ENCODE peak calls at places on chromosomes 6 and 20, in seven cellular contexts. M is cardiac muscle cell, D is uterus, N is lower lobe of right lung, W is brain microvascular endothelial cell, C is bronchial epithelial cell, R is skeletal muscle cell. G is an unnamed sample.

GRCh38 chr6:166119116-166119911 is 48.3 kb downstream of the TBXT start:
- DNase-seq in M (no peak), D (no peak), N (no peak), W (no peak), C (no peak), R (no peak), G (no peak)

GRCh38 chr6:100347901-100348550 is 116.7 kb downstream of the SIM1 start:
- DNase-seq in M (peak), D (no peak), N (no peak), W (peak), C (peak), R (peak), G (no peak)

GRCh38 chr6:32181148-32181702 is 2.8 kb downstream of the AGER start:
- DNase-seq in M (no peak), D (no peak), N (no peak), W (no peak), C (no peak), R (no peak), G (no peak)

GRCh38 chr6:159271257-159271656 is 102.1 kb downstream of the FNDC1 start:
- DNase-seq in M (no peak), D (no peak), N (no peak), W (no peak), C (no peak), R (no peak), G (peak)

GRCh38 chr6:85421963-85422362 is 27.9 kb upstream of the NT5E start:
- DNase-seq in M (no peak), D (no peak), N (no peak), W (peak), C (no peak), R (no peak), G (no peak)

GRCh38 chr6:120272038-120272437 is 922.5 kb upstream of the MAN1A1 start:
- DNase-seq in M (no peak), D (no peak), N (no peak), W (no peak), C (no peak), R (no peak), G (no peak)

GRCh38 chr20:19633985-19634384 is 124.1 kb upstream of the RIN2 start:
- DNase-seq in M (peak), D (no peak), N (no peak), W (peak), C (no peak), R (no peak), G (no peak)

GRCh38 chr6:163565140-163565539 is 150.6 kb downstream of the QKI start:
- DNase-seq in M (peak), D (no peak), N (no peak), W (peak), C (no peak), R (peak), G (no peak)

GRCh38 chr20:54773643-54774000 is 298.2 kb downstream of the DOK5 start:
- DNase-seq in M (no peak), D (no peak), N (no peak), W (no peak), C (no peak), R (no peak), G (no peak)

GRCh38 chr20:57231161-57231560 is 35.3 kb downstream of the BMP7 start:
- DNase-seq in M (no peak), D (no peak), N (no peak), W (no peak), C (no peak), R (no peak), G (no peak)

GRCh38 chr20:55090301-55090700 is 614.9 kb downstream of the DOK5 start:
- DNase-seq in M (no peak), D (no peak), N (no peak), W (no peak), C (no peak), R (no peak), G (no peak)

GRCh38 chr6:145209312-145209711 is 526.0 kb downstream of the EPM2A start:
- DNase-seq in M (no peak), D (no peak), N (no peak), W (peak), C (no peak), R (no peak), G (no peak)

GRCh38 chr6:145208474-145208873 is 526.8 kb downstream of the EPM2A start:
- DNase-seq in M (no peak), D (no peak), N (no peak), W (no peak), C (no peak), R (no peak), G (no peak)

GRCh38 chr6:145204258-145204766 is 531.0 kb downstream of the EPM2A start:
- DNase-seq in M (no peak), D (no peak), N (no peak), W (no peak), C (no peak), R (no peak), G (no peak)

GRCh38 chr6:145206247-145206907 is 528.9 kb downstream of the EPM2A start:
- DNase-seq in M (peak), D (no peak), N (no peak), W (peak), C (no peak), R (peak), G (no peak)
- H3K4me3 ChIP-seq in M (no peak), D (no peak), N (no peak), W (no peak), C (no peak), R (no peak), G (no peak)

DNA sequence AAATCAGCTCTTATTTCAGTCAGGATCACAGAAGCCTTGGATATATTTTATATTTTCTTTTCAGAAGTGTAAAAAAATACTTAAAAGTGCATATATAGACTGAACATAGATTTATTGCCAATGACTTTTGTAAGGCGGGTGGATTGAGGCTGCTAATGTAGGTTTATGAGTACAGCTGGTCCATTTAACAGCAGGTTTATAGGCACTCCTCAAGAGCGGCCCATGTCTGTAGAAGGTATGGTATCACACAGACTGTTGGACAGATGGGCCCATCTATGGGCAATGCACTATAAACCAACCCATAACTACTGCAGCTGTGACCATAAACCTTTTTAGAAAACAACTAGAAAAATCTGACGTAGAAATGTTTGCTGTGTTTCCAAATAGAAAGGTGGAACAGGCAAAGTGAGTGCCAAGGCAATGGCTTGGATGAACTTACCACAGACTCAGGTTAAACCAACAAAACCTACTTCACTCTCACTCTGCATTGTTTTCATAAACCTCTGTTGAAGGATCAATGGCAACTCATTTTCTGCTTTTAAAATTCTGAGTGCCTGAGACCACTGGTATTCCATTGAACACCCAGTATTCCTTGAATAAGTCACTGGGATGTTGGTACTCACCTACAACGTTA is 170.6 kb upstream of the EYA4 start:
- DNase-seq in M (no peak), D (no peak), N (no peak), W (no peak), C (no peak), R (no peak), G (no peak)
- H3K4me3 ChIP-seq in M (no peak), D (no peak), N (no peak), W (no peak), C (no peak), R (no peak), G (no peak)

GRCh38 chr6:106102967-106103727 is 17.0 kb downstream of the PRDM1 start:
- DNase-seq in M (no peak), D (no peak), N (no peak), W (no peak), C (no peak), R (no peak), G (no peak)
- H3K4me3 ChIP-seq in M (no peak), D (no peak), N (peak), W (no peak), C (peak), R (no peak), G (no peak)

GRCh38 chr20:7868108-7868507 is 72.2 kb downstream of the HAO1 start:
- DNase-seq in M (no peak), D (no peak), N (no peak), W (no peak), C (no peak), R (no peak), G (no peak)

GRCh38 chr20:7866279-7866678 is 74.0 kb downstream of the HAO1 start:
- DNase-seq in M (peak), D (no peak), N (no peak), W (no peak), C (no peak), R (no peak), G (no peak)
- H3K4me3 ChIP-seq in M (no peak), D (no peak), N (no peak), W (peak), C (no peak), R (no peak), G (no peak)

GRCh38 chr20:50758992-50759391 is 27.6 kb downstream of the PARD6B start:
- DNase-seq in M (no peak), D (no peak), N (no peak), W (no peak), C (no peak), R (no peak), G (peak)

GRCh38 chr20:50759678-50760077 is 28.3 kb downstream of the PARD6B start:
- DNase-seq in M (no peak), D (no peak), N (no peak), W (no peak), C (no peak), R (no peak), G (peak)

GRCh38 chr20:50762045-50762422 is 30.7 kb downstream of the PARD6B start:
- DNase-seq in M (peak), D (no peak), N (no peak), W (no peak), C (no peak), R (no peak), G (peak)

GRCh38 chr20:50765674-50766073 is 29.2 kb upstream of the BCAS4 start:
- DNase-seq in M (no peak), D (no peak), N (no peak), W (no peak), C (no peak), R (no peak), G (no peak)

DNA sequence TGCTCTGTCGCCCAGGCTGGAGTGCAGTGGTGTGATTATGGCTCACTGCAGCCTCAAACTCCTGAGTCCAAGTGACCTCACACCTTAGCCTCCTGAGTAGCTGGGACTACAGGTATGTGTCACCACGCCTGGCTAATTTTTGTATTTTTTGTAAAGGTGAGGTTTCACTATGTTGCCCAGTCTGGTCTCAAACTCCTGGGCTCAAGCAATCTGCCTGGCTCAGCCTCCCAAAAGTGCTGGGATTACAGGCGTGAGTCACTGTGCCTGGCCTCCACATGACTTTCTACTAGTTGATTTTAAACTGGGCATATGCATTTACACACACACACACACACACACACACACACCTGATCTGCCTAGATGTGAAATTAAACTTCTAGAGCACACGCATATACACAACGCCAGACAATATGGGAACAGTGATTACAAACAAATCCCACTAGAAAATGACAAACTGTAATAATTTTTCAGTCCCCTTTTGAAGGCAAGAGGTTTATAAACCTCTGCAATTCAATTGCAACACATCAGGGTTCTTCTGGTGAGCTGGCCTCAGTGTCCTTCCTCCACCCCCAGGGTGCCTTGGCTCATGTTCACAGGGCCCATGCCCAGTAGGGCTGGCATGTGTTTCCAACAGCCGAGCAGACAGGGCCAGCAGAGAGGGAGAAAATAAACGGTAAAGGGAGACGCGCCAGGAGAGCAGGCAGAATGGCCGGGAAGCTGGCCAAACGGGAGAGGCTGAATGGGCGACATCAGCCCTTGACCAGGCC is 31.2 kb downstream of the PARD6B start:
- DNase-seq in M (peak), D (peak), N (peak), W (peak), C (peak), R (no peak), G (peak)
- H3K4me3 ChIP-seq in M (no peak), D (no peak), N (no peak), W (no peak), C (no peak), R (no peak), G (no peak)

DNA sequence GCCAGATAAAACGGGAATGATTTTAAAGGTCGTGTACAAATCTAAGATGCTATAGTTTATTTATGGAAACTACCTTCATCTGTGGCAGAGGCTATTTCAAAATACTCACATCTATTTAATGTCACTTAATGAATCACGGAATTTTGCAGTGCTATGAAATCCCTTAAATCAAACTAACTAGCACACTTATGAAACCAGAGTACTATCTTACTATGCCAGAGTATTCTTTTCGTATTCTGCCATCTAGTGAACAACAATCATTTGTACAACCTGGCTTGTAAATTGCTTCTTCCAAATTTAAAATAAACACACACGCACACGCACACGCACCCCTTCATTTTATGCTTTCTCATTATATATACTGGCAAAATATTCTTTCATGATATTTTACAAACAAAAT is 78.0 kb upstream of the BMP5 start:
- DNase-seq in M (peak), D (no peak), N (no peak), W (peak), C (peak), R (peak), G (no peak)
- H3K4me3 ChIP-seq in M (no peak), D (no peak), N (peak), W (peak), C (no peak), R (peak), G (no peak)

GRCh38 chr6:391559-392440 is at the start of gene IRF4:
- DNase-seq in M (no peak), D (no peak), N (no peak), W (no peak), C (no peak), R (no peak), G (no peak)

GRCh38 chr6:395432-396125 is 4.0 kb downstream of the IRF4 start:
- DNase-seq in M (no peak), D (no peak), N (no peak), W (no peak), C (no peak), R (no peak), G (no peak)

GRCh38 chr6:392441-393390 is 1.2 kb downstream of the IRF4 start:
- DNase-seq in M (no peak), D (no peak), N (no peak), W (no peak), C (no peak), R (no peak), G (peak)

GRCh38 chr6:394641-395289 is 3.2 kb downstream of the IRF4 start:
- DNase-seq in M (no peak), D (no peak), N (no peak), W (no peak), C (no peak), R (no peak), G (no peak)

GRCh38 chr6:393391-394221 is 2.1 kb downstream of the IRF4 start:
- DNase-seq in M (no peak), D (no peak), N (no peak), W (no peak), C (no peak), R (no peak), G (no peak)
- H3K4me3 ChIP-seq in M (peak), D (no peak), N (peak), W (peak), C (no peak), R (peak), G (no peak)

GRCh38 chr6:135360222-135360621 is 137.3 kb downstream of the AHI1 start:
- DNase-seq in M (no peak), D (no peak), N (no peak), W (no peak), C (no peak), R (no peak), G (no peak)
- H3K4me3 ChIP-seq in M (no peak), D (no peak), N (no peak), W (no peak), C (no peak), R (no peak), G (no peak)